ENCODE peak calls at places on chromosomes 12 and 14, in ten cellular contexts. S is AG10803; T is psoas muscle; A is HL-60; I is nephron progenitor cell; D is naive thymus-derived CD4-positive, alpha-beta T cell; Z is stimulated activated CD4-positive, alpha-beta T cell treated with anti-CD3 and anti-CD28 coated beads, Interleukin-4, amount 100 ng/mL, for 24 hours; R is sciatic nerve; O is esophagus squamous epithelium; Q is brain microvascular endothelial cell. G is an unnamed sample.

GRCh38 chr12:93135286-93136239 is 206.5 kb upstream of the EEA1 start:
- DNase-seq in I (no peak), Z (no peak), Q (no peak), T (no peak), R (no peak), O (no peak), A (no peak), S (peak; percentile 67), D (no peak), G (peak; percentile 48)

GRCh38 chr14:52602131-52602530 is 49.5 kb downstream of the GPR137C start:
- DNase-seq in Q (no peak), T (no peak), D (no peak), S (no peak), I (no peak), R (no peak), A (no peak), O (no peak), Z (no peak), G (peak; percentile 4)

GRCh38 chr12:60257063-60257462 is 661.2 kb downstream of the SLC16A7 start:
- DNase-seq in I (no peak), S (peak; percentile 56), D (no peak), O (no peak), A (no peak), T (no peak), R (no peak), Z (no peak), Q (peak; percentile 80), G (no peak)

GRCh38 chr14:36028218-36028617 is 148.3 kb downstream of the PTCSC3 start:
- DNase-seq in Q (no peak), T (no peak), S (no peak), A (no peak), O (no peak), Z (no peak), I (no peak), R (no peak), D (no peak), G (no peak)

GRCh38 chr14:66645716-66646115 is 137.8 kb downstream of the GPHN start:
- DNase-seq in R (no peak), D (no peak), S (no peak), A (no peak), T (no peak), O (no peak), Q (peak; percentile 11), I (no peak), Z (no peak), G (no peak)

GRCh38 chr12:58575281-58575680 is 345.0 kb downstream of the LRIG3 start:
- DNase-seq in T (no peak), A (no peak), D (no peak), I (no peak), S (peak; percentile 68), Z (no peak), O (no peak), Q (peak; percentile 86), R (no peak), G (peak; percentile 1)

GRCh38 chr12:67268335-67268895 is 743 bp upstream of the CAND1 start:
- DNase-seq in T (peak; percentile 88), R (peak; percentile 89), I (peak; percentile 76), Z (peak; percentile 90), O (peak; percentile 74), D (no peak), Q (peak; percentile 99), A (peak; percentile 96), S (peak; percentile 99), G (peak; percentile 95)

GRCh38 chr14:95302667-95303066 is 17.0 kb downstream of the CLMN start:
- DNase-seq in S (no peak), Q (no peak), D (no peak), Z (no peak), T (no peak), A (no peak), R (no peak), O (no peak), I (no peak), G (no peak)

GRCh38 chr12:58323676-58324075 is 382.3 kb downstream of the ATP23 start:
- DNase-seq in Q (no peak), R (no peak), Z (no peak), A (no peak), D (no peak), S (no peak), O (no peak), I (no peak), T (no peak), G (no peak)

GRCh38 chr14:90805662-90806548 is 10.3 kb downstream of the TTC7B start:
- DNase-seq in T (peak; percentile 59), S (no peak), Z (no peak), D (no peak), I (no peak), R (no peak), O (no peak), Q (no peak), A (no peak), G (no peak)

GRCh38 chr14:69242311-69243224 is 17.4 kb upstream of the GALNT16 start:
- DNase-seq in Q (peak; percentile 81), Z (peak; percentile 63), T (no peak), D (peak; percentile 49), R (peak; percentile 77), I (peak; percentile 64), S (peak; percentile 77), O (no peak), A (no peak), G (peak; percentile 41)

GRCh38 chr12:52193991-52194390 is 2.2 kb upstream of the KRT80 start:
- DNase-seq in D (no peak), S (no peak), Z (no peak), Q (no peak), I (no peak), R (no peak), T (no peak), A (no peak), O (no peak), G (no peak)

GRCh38 chr14:105532735-105533141 is 6.4 kb downstream of the TMEM121 start:
- DNase-seq in O (no peak), T (peak; percentile 47), A (no peak), D (no peak), I (peak; percentile 46), S (peak; percentile 17), Q (peak; percentile 8), Z (no peak), R (no peak), G (peak; percentile 27)

GRCh38 chr12:65208125-65208524 is 38.7 kb downstream of the LEMD3 start:
- DNase-seq in R (no peak), T (no peak), S (no peak), Q (no peak), Z (no peak), I (no peak), A (no peak), O (no peak), D (no peak), G (no peak)

GRCh38 chr12:14930299-14930698 is 8.0 kb downstream of the ERP27 start:
- DNase-seq in Z (no peak), R (no peak), Q (peak; percentile 23), T (no peak), I (no peak), D (no peak), A (no peak), O (no peak), S (no peak), G (no peak)

GRCh38 chr12:132483612-132484011 is 6.3 kb upstream of the FBRSL1 start:
- DNase-seq in R (no peak), I (no peak), Q (no peak), D (no peak), O (no peak), A (no peak), Z (no peak), T (peak; percentile 48), S (no peak), G (no peak)

GRCh38 chr12:54398995-54399793 is 14.7 kb upstream of the ZNF385A start:
- DNase-seq in R (peak; percentile 93), S (peak; percentile 77), A (no peak), I (peak; percentile 91), T (peak; percentile 93), Q (peak; percentile 85), Z (peak; percentile 90), O (no peak), D (peak; percentile 89), G (peak; percentile 87)

G was measured in AML-193.